ENCODE peak calls at places on chromosomes 5 and 9, in five cellular contexts. One of them, this sample, is unnamed.

GRCh38 chr5:17067657-17068392 is 131.7 kb upstream of the MYO10 start:
- DNase-seq in EL: no peak
- DNase-seq in stimulated activated CD8-positive, alpha-beta memory T cell treated with anti-CD3 and anti-CD28 coated beads, Interleukin-7, amount 100 ng/mL, for 1 hour: no peak
- DNase-seq in EH: no peak
- DNase-seq in central memory CD4-positive, alpha-beta T cell: no peak
- DNase-seq in this sample: no peak

GRCh38 chr5:139667730-139668063 is 19.5 kb downstream of the CXXC5 start:
- DNase-seq in EL: peak
- DNase-seq in stimulated activated CD8-positive, alpha-beta memory T cell treated with anti-CD3 and anti-CD28 coated beads, Interleukin-7, amount 100 ng/mL, for 1 hour: no peak
- DNase-seq in EH: peak
- DNase-seq in central memory CD4-positive, alpha-beta T cell: no peak
- DNase-seq in this sample: peak

GRCh38 chr5:28927559-28928326 is 1889.4 kb upstream of the CDH9 start:
- DNase-seq in EL: no peak
- DNase-seq in stimulated activated CD8-positive, alpha-beta memory T cell treated with anti-CD3 and anti-CD28 coated beads, Interleukin-7, amount 100 ng/mL, for 1 hour: no peak
- DNase-seq in EH: no peak
- DNase-seq in central memory CD4-positive, alpha-beta T cell: no peak
- DNase-seq in this sample: no peak

GRCh38 chr5:118224546-118224945 is 763.8 kb downstream of the DTWD2 start:
- DNase-seq in EL: peak
- DNase-seq in stimulated activated CD8-positive, alpha-beta memory T cell treated with anti-CD3 and anti-CD28 coated beads, Interleukin-7, amount 100 ng/mL, for 1 hour: no peak
- DNase-seq in EH: peak
- DNase-seq in central memory CD4-positive, alpha-beta T cell: no peak
- DNase-seq in this sample: peak

GRCh38 chr9:108779506-108779905 is 76.3 kb downstream of the ACTL7B start:
- DNase-seq in EL: no peak
- DNase-seq in stimulated activated CD8-positive, alpha-beta memory T cell treated with anti-CD3 and anti-CD28 coated beads, Interleukin-7, amount 100 ng/mL, for 1 hour: no peak
- DNase-seq in EH: no peak
- DNase-seq in central memory CD4-positive, alpha-beta T cell: no peak
- DNase-seq in this sample: no peak

GRCh38 chr5:151344088-151344487 is 3.3 kb downstream of the SLC36A2 start:
- DNase-seq in EL: no peak
- DNase-seq in stimulated activated CD8-positive, alpha-beta memory T cell treated with anti-CD3 and anti-CD28 coated beads, Interleukin-7, amount 100 ng/mL, for 1 hour: no peak
- DNase-seq in EH: no peak
- DNase-seq in central memory CD4-positive, alpha-beta T cell: no peak
- DNase-seq in this sample: no peak

GRCh38 chr9:95719354-95719753 is 156.1 kb upstream of the ERCC6L2 start:
- DNase-seq in EL: no peak
- DNase-seq in stimulated activated CD8-positive, alpha-beta memory T cell treated with anti-CD3 and anti-CD28 coated beads, Interleukin-7, amount 100 ng/mL, for 1 hour: no peak
- DNase-seq in EH: no peak
- DNase-seq in central memory CD4-positive, alpha-beta T cell: no peak
- DNase-seq in this sample: no peak

GRCh38 chr9:77218612-77219011 is 41.3 kb downstream of the VPS13A start:
- DNase-seq in EL: peak
- DNase-seq in stimulated activated CD8-positive, alpha-beta memory T cell treated with anti-CD3 and anti-CD28 coated beads, Interleukin-7, amount 100 ng/mL, for 1 hour: no peak
- DNase-seq in EH: peak
- DNase-seq in central memory CD4-positive, alpha-beta T cell: no peak
- DNase-seq in this sample: peak

GRCh38 chr9:84744726-84745125 is 75.2 kb downstream of the NTRK2 start:
- DNase-seq in EL: no peak
- DNase-seq in stimulated activated CD8-positive, alpha-beta memory T cell treated with anti-CD3 and anti-CD28 coated beads, Interleukin-7, amount 100 ng/mL, for 1 hour: no peak
- DNase-seq in EH: no peak
- DNase-seq in central memory CD4-positive, alpha-beta T cell: no peak
- DNase-seq in this sample: no peak

GRCh38 chr5:3352711-3353110 is 242.9 kb upstream of the IRX1 start:
- DNase-seq in EL: no peak
- DNase-seq in stimulated activated CD8-positive, alpha-beta memory T cell treated with anti-CD3 and anti-CD28 coated beads, Interleukin-7, amount 100 ng/mL, for 1 hour: no peak
- DNase-seq in EH: no peak
- DNase-seq in central memory CD4-positive, alpha-beta T cell: no peak
- DNase-seq in this sample: no peak

GRCh38 chr9:94697972-94698581 is 28.4 kb upstream of the AOPEP start:
- DNase-seq in EL: peak
- DNase-seq in stimulated activated CD8-positive, alpha-beta memory T cell treated with anti-CD3 and anti-CD28 coated beads, Interleukin-7, amount 100 ng/mL, for 1 hour: no peak
- DNase-seq in EH: peak
- DNase-seq in central memory CD4-positive, alpha-beta T cell: no peak
- DNase-seq in this sample: peak

GRCh38 chr5:154813736-154814135 is 36.7 kb downstream of the FAXDC2 start:
- DNase-seq in EL: no peak
- DNase-seq in stimulated activated CD8-positive, alpha-beta memory T cell treated with anti-CD3 and anti-CD28 coated beads, Interleukin-7, amount 100 ng/mL, for 1 hour: peak
- DNase-seq in EH: no peak
- DNase-seq in central memory CD4-positive, alpha-beta T cell: peak
- DNase-seq in this sample: no peak

GRCh38 chr5:50441479-50441815 is 359 bp upstream of the EMB start:
- DNase-seq in EL: no peak
- DNase-seq in stimulated activated CD8-positive, alpha-beta memory T cell treated with anti-CD3 and anti-CD28 coated beads, Interleukin-7, amount 100 ng/mL, for 1 hour: no peak
- DNase-seq in EH: no peak
- DNase-seq in central memory CD4-positive, alpha-beta T cell: no peak
- DNase-seq in this sample: no peak

GRCh38 chr9:17018001-17018491 is 116.8 kb upstream of the CNTLN start:
- DNase-seq in EL: peak
- DNase-seq in stimulated activated CD8-positive, alpha-beta memory T cell treated with anti-CD3 and anti-CD28 coated beads, Interleukin-7, amount 100 ng/mL, for 1 hour: no peak
- DNase-seq in EH: peak
- DNase-seq in central memory CD4-positive, alpha-beta T cell: no peak
- DNase-seq in this sample: peak

GRCh38 chr9:108271646-108272349 is 584.0 kb downstream of the ACTL7B start:
- DNase-seq in EL: peak
- DNase-seq in stimulated activated CD8-positive, alpha-beta memory T cell treated with anti-CD3 and anti-CD28 coated beads, Interleukin-7, amount 100 ng/mL, for 1 hour: no peak
- DNase-seq in EH: peak
- DNase-seq in central memory CD4-positive, alpha-beta T cell: no peak
- DNase-seq in this sample: peak

GRCh38 chr9:76878933-76879332 is 27.0 kb downstream of the PRUNE2 start:
- DNase-seq in EL: no peak
- DNase-seq in stimulated activated CD8-positive, alpha-beta memory T cell treated with anti-CD3 and anti-CD28 coated beads, Interleukin-7, amount 100 ng/mL, for 1 hour: no peak
- DNase-seq in EH: no peak
- DNase-seq in central memory CD4-positive, alpha-beta T cell: no peak
- DNase-seq in this sample: no peak

GRCh38 chr9:88498880-88499279 is 36.1 kb upstream of the NXNL2 start:
- DNase-seq in EL: no peak
- DNase-seq in stimulated activated CD8-positive, alpha-beta memory T cell treated with anti-CD3 and anti-CD28 coated beads, Interleukin-7, amount 100 ng/mL, for 1 hour: no peak
- DNase-seq in EH: no peak
- DNase-seq in central memory CD4-positive, alpha-beta T cell: no peak
- DNase-seq in this sample: no peak

GRCh38 chr5:88539642-88540476 is 271.2 kb upstream of the TMEM161B start:
- DNase-seq in EL: no peak
- DNase-seq in stimulated activated CD8-positive, alpha-beta memory T cell treated with anti-CD3 and anti-CD28 coated beads, Interleukin-7, amount 100 ng/mL, for 1 hour: no peak
- DNase-seq in EH: no peak
- DNase-seq in central memory CD4-positive, alpha-beta T cell: no peak
- DNase-seq in this sample: no peak

GRCh38 chr9:107999890-108000289 is 510.3 kb upstream of the KLF4 start:
- DNase-seq in EL: no peak
- DNase-seq in stimulated activated CD8-positive, alpha-beta memory T cell treated with anti-CD3 and anti-CD28 coated beads, Interleukin-7, amount 100 ng/mL, for 1 hour: no peak
- DNase-seq in EH: peak
- DNase-seq in central memory CD4-positive, alpha-beta T cell: no peak
- DNase-seq in this sample: no peak

GRCh38 chr9:19231126-19232035 is 888 bp downstream of the DENND4C start:
- DNase-seq in EL: peak
- DNase-seq in stimulated activated CD8-positive, alpha-beta memory T cell treated with anti-CD3 and anti-CD28 coated beads, Interleukin-7, amount 100 ng/mL, for 1 hour: no peak
- DNase-seq in EH: peak
- DNase-seq in central memory CD4-positive, alpha-beta T cell: no peak
- DNase-seq in this sample: peak

GRCh38 chr5:74477761-74478160 is 162.8 kb downstream of the ENC1 start:
- DNase-seq in EL: no peak
- DNase-seq in stimulated activated CD8-positive, alpha-beta memory T cell treated with anti-CD3 and anti-CD28 coated beads, Interleukin-7, amount 100 ng/mL, for 1 hour: no peak
- DNase-seq in EH: no peak
- DNase-seq in central memory CD4-positive, alpha-beta T cell: no peak
- DNase-seq in this sample: no peak

GRCh38 chr5:142386151-142387021 is 61.6 kb upstream of the SPRY4 start:
- DNase-seq in EL: peak
- DNase-seq in stimulated activated CD8-positive, alpha-beta memory T cell treated with anti-CD3 and anti-CD28 coated beads, Interleukin-7, amount 100 ng/mL, for 1 hour: no peak
- DNase-seq in EH: peak
- DNase-seq in central memory CD4-positive, alpha-beta T cell: no peak
- DNase-seq in this sample: peak

GRCh38 chr9:131773911-131774379 is 34.1 kb upstream of the RAPGEF1 start:
- DNase-seq in EL: peak
- DNase-seq in stimulated activated CD8-positive, alpha-beta memory T cell treated with anti-CD3 and anti-CD28 coated beads, Interleukin-7, amount 100 ng/mL, for 1 hour: no peak
- DNase-seq in EH: peak
- DNase-seq in central memory CD4-positive, alpha-beta T cell: no peak
- DNase-seq in this sample: peak

GRCh38 chr9:27154923-27155322 is 45.9 kb downstream of the TEK start:
- DNase-seq in EL: peak
- DNase-seq in stimulated activated CD8-positive, alpha-beta memory T cell treated with anti-CD3 and anti-CD28 coated beads, Interleukin-7, amount 100 ng/mL, for 1 hour: no peak
- DNase-seq in EH: peak
- DNase-seq in central memory CD4-positive, alpha-beta T cell: no peak
- DNase-seq in this sample: peak

GRCh38 chr9:134025606-134026541 is 593 bp downstream of the BRD3OS start:
- DNase-seq in EL: peak
- DNase-seq in stimulated activated CD8-positive, alpha-beta memory T cell treated with anti-CD3 and anti-CD28 coated beads, Interleukin-7, amount 100 ng/mL, for 1 hour: no peak
- DNase-seq in EH: peak
- DNase-seq in central memory CD4-positive, alpha-beta T cell: peak
- DNase-seq in this sample: peak

GRCh38 chr5:123907349-123907748 is 395.4 kb downstream of the CSNK1G3 start:
- DNase-seq in EL: no peak
- DNase-seq in stimulated activated CD8-positive, alpha-beta memory T cell treated with anti-CD3 and anti-CD28 coated beads, Interleukin-7, amount 100 ng/mL, for 1 hour: no peak
- DNase-seq in EH: no peak
- DNase-seq in central memory CD4-positive, alpha-beta T cell: no peak
- DNase-seq in this sample: no peak

GRCh38 chr9:125701351-125701750 is 5.7 kb downstream of the MAPKAP1 start:
- DNase-seq in EL: peak
- DNase-seq in stimulated activated CD8-positive, alpha-beta memory T cell treated with anti-CD3 and anti-CD28 coated beads, Interleukin-7, amount 100 ng/mL, for 1 hour: no peak
- DNase-seq in EH: peak
- DNase-seq in central memory CD4-positive, alpha-beta T cell: no peak
- DNase-seq in this sample: peak

GRCh38 chr9:69131682-69132081 is 42.4 kb upstream of the TJP2 start:
- DNase-seq in EL: peak
- DNase-seq in stimulated activated CD8-positive, alpha-beta memory T cell treated with anti-CD3 and anti-CD28 coated beads, Interleukin-7, amount 100 ng/mL, for 1 hour: no peak
- DNase-seq in EH: peak
- DNase-seq in central memory CD4-positive, alpha-beta T cell: no peak
- DNase-seq in this sample: peak

GRCh38 chr5:14946813-14947640 is 75.4 kb upstream of the ANKH start:
- DNase-seq in EL: peak
- DNase-seq in stimulated activated CD8-positive, alpha-beta memory T cell treated with anti-CD3 and anti-CD28 coated beads, Interleukin-7, amount 100 ng/mL, for 1 hour: peak
- DNase-seq in EH: peak
- DNase-seq in central memory CD4-positive, alpha-beta T cell: peak
- DNase-seq in this sample: peak

GRCh38 chr5:50889790-50890189 is 223.4 kb downstream of the PARP8 start:
- DNase-seq in EL: peak
- DNase-seq in stimulated activated CD8-positive, alpha-beta memory T cell treated with anti-CD3 and anti-CD28 coated beads, Interleukin-7, amount 100 ng/mL, for 1 hour: no peak
- DNase-seq in EH: peak
- DNase-seq in central memory CD4-positive, alpha-beta T cell: no peak
- DNase-seq in this sample: no peak

GRCh38 chr5:560792-561166 is 36.5 kb upstream of the SLC9A3 start:
- DNase-seq in EL: no peak
- DNase-seq in stimulated activated CD8-positive, alpha-beta memory T cell treated with anti-CD3 and anti-CD28 coated beads, Interleukin-7, amount 100 ng/mL, for 1 hour: no peak
- DNase-seq in EH: no peak
- DNase-seq in central memory CD4-positive, alpha-beta T cell: no peak
- DNase-seq in this sample: no peak

GRCh38 chr5:6466975-6467567 is 18.4 kb downstream of the UBE2QL1 start:
- DNase-seq in EL: no peak
- DNase-seq in stimulated activated CD8-positive, alpha-beta memory T cell treated with anti-CD3 and anti-CD28 coated beads, Interleukin-7, amount 100 ng/mL, for 1 hour: no peak
- DNase-seq in EH: no peak
- DNase-seq in central memory CD4-positive, alpha-beta T cell: no peak
- DNase-seq in this sample: no peak

GRCh38 chr9:79308012-79308411 is 263.8 kb upstream of the TLE4 start:
- DNase-seq in EL: no peak
- DNase-seq in stimulated activated CD8-positive, alpha-beta memory T cell treated with anti-CD3 and anti-CD28 coated beads, Interleukin-7, amount 100 ng/mL, for 1 hour: no peak
- DNase-seq in EH: peak
- DNase-seq in central memory CD4-positive, alpha-beta T cell: no peak
- DNase-seq in this sample: no peak

This sample was measured in ELR.